ENCODE peak calls at places on chromosomes 12 and 14, in six cellular contexts. W is K562, X is AG04450, N is choroid plexus epithelial cell, G is cardiac muscle cell, Z is NT2/D1. Q is an unnamed sample.

GRCh38 chr14:30621354-30621953 is 665 bp upstream of the SCFD1 start:
- DNase-seq in W (peak), X (no peak), N (peak), G (peak), Z (no peak), Q (no peak)

GRCh38 chr12:3117628-3118027 is 40.4 kb downstream of the TSPAN9 start:
- DNase-seq in W (no peak), X (peak), N (peak), G (no peak), Z (no peak), Q (peak)

GRCh38 chr12:12719496-12719895 is 2.3 kb downstream of the CDKN1B start:
- DNase-seq in W (no peak), X (no peak), N (peak), G (no peak), Z (no peak), Q (no peak)

GRCh38 chr12:79203103-79203502 is 338.5 kb downstream of the SYT1 start:
- DNase-seq in W (no peak), X (no peak), N (no peak), G (no peak), Z (no peak), Q (no peak)

GRCh38 chr12:57471-57980 is 9.0 kb upstream of the IQSEC3 start:
- DNase-seq in W (no peak), X (no peak), N (no peak), G (no peak), Z (no peak), Q (no peak)

GRCh38 chr14:63051966-63052365 is 6.7 kb upstream of the KCNH5 start:
- DNase-seq in W (no peak), X (no peak), N (no peak), G (no peak), Z (no peak), Q (no peak)

GRCh38 chr12:32659908-32660440 is 19.1 kb upstream of the DNM1L start:
- DNase-seq in W (no peak), X (no peak), N (no peak), G (no peak), Z (no peak), Q (no peak)

GRCh38 chr12:47067778-47068431 is 11.5 kb upstream of the PCED1B start:
- DNase-seq in W (no peak), X (no peak), N (peak), G (no peak), Z (no peak), Q (no peak)

GRCh38 chr14:60085085-60085484 is 6.6 kb upstream of the PCNX4 start:
- DNase-seq in W (no peak), X (no peak), N (peak), G (no peak), Z (no peak), Q (no peak)

GRCh38 chr14:58749066-58749669 is 111.4 kb downstream of the DACT1 start:
- DNase-seq in W (peak), X (peak), N (peak), G (peak), Z (no peak), Q (peak)

GRCh38 chr14:91413547-91414474 is 3.8 kb downstream of the CCDC88C start:
- DNase-seq in W (no peak), X (no peak), N (no peak), G (no peak), Z (no peak), Q (no peak)

GRCh38 chr12:68036642-68037041 is 47.4 kb downstream of the IFNG-AS1 start:
- DNase-seq in W (no peak), X (no peak), N (no peak), G (no peak), Z (no peak), Q (no peak)

GRCh38 chr14:97120204-97121120 is 323.3 kb downstream of the VRK1 start:
- DNase-seq in W (no peak), X (no peak), N (no peak), G (no peak), Z (no peak), Q (no peak)

GRCh38 chr12:43104524-43104923 is 447.5 kb downstream of the ADAMTS20 start:
- DNase-seq in W (no peak), X (no peak), N (peak), G (peak), Z (no peak), Q (peak)

DNA sequence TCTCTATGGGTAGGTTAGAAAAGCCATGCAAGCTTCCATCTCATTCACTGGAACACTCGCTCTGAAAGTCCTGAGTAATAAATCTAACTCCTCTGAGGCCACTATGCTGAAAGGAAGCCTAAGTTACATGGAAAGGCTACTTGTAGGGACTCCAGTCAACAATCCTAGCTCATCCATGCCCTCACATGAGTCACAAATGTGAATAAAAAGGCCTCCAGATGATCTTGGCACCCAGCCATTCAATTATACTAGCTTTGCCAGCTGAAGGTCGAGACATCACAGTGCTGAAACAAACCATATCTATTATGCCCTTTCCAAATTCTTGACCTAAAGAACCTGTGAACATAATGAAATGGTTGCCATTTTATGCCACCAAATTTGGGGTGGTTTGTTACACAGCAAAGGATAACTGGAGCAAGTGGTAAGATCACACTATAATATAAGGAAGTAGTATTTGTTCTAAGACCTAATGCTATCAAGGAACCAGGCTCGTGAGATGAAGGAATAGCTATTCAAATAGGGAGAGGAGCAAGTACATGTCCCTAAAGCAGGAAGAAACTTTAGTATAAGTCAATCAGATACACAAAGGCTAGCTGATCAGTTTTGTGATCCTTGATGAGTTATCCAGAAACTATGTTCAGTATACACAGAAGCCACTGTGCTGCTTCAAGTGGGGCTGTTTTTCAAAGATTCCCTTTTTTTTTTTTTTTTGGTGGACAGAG is 142.1 kb downstream of the MED13L start:
- DNase-seq in W (no peak), X (no peak), N (peak), G (no peak), Z (no peak), Q (no peak)
- H3K4me3 ChIP-seq in W (no peak), X (no peak), N (no peak), G (no peak), Z (no peak), Q (no peak)

GRCh38 chr12:65891987-65892481 is 67.8 kb downstream of the HMGA2 start:
- DNase-seq in W (no peak), X (peak), N (peak), G (no peak), Z (no peak), Q (peak)
- H3K4me3 ChIP-seq in W (no peak), X (peak), N (peak), G (no peak), Z (no peak), Q (peak)

GRCh38 chr14:102775855-102776760 is 1.1 kb upstream of the TRAF3 start:
- DNase-seq in W (no peak), X (no peak), N (peak), G (peak), Z (no peak), Q (peak)
- H3K4me3 ChIP-seq in W (no peak), X (no peak), N (no peak), G (no peak), Z (peak), Q (no peak)

DNA sequence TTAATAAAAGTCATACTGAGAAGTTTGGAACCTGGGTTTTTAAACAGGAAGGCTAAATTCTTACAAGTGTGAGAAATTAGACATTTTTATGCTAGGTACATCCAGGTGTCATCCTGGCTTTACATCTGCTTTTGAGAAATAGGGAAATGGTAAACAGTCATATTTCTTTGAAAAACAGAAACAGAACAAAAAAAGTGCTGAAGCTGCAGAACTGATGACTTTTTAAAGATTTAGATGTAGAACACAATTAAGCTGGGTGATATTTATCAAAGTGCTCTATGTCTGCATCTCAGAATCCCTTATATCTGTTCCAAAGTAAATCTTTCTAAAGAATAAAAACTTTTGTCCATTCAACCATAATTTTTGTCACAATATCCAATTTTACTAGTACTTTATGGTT is 282.9 kb upstream of the ATXN7L3B start:
- DNase-seq in W (no peak), X (no peak), N (no peak), G (no peak), Z (no peak), Q (no peak)
- H3K4me3 ChIP-seq in W (no peak), X (no peak), N (no peak), G (no peak), Z (no peak), Q (no peak)

DNA sequence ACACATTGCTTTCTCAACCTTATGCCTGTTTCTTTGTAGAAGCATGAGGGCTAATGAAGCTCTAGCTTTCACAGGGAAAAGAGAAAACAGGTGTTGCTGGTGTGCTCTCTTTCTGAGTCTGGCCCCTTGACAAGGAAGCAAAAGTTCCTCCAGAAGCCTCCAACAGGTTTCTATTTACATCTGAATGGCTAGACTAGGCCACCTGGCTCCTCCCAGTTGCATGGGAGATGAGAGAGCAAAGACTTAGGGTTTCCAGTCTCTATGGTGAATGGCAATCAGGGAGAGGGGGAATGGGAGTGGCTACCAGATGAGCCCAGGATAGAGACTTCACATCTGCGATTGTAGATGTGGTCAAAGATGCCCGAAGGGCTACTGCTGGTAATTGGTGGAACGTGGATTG is 138.1 kb upstream of the PLXNC1 start:
- DNase-seq in W (no peak), X (no peak), N (no peak), G (no peak), Z (peak), Q (no peak)
- H3K4me3 ChIP-seq in W (no peak), X (no peak), N (no peak), G (no peak), Z (no peak), Q (no peak)

DNA sequence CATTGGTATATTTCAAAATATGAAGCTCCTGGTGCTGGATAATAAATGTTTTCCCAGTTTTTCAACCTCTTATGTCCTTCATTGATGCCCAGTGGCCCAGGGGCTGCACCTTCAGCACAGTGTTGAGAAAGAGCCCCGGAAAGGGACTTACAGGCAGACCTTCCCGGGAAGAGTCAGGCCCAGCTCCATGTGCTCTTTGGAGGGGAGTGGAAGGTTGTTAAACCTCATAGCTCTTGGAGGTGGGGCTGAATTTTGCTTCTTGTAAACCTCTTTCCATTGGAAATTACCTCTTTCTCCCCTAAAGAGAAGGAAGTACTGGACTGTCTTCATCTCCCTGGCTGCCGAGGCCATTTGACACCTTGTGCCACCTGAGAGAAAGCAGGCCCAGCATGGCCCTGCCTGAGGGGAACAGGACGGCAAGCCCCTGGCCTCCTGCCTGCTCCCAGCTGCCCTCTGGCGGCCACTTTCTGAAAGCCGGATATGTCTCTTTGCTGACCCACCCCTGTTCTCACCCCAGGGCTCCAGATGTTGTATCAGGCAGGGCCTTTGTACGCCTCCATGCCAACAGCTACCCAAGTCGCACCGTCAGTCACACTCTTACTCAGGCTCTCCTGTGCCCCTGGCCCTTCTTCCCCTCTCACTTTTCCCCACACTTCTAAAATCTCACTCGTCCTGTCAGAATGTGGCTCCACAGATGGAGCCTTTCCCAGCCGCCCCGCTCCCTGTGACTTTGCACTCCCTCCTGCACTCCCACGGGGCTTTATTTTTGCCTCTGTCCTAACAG is 43.0 kb downstream of the EVL start:
- DNase-seq in W (peak), X (no peak), N (peak), G (peak), Z (peak), Q (peak)
- H3K4me3 ChIP-seq in W (no peak), X (no peak), N (no peak), G (no peak), Z (no peak), Q (no peak)

Q was measured in astrocyte of the cerebellum.